ENCODE peak calls at places on chromosomes 12 and 14, in nine cellular contexts. N is uterus, U is HepG2, Y is prostate gland, H is IMR-90, L is stomach, M is transverse colon, S is A549, O is GM12878. G is an unnamed sample. For H3K4me1, the result is how much of the 10 kb centered on the place peaks cover.

GRCh38 chr14:77185093-77185465 is 3.5 kb downstream of the TMEM63C start:
- DNase-seq in N (no peak), U (no peak), Y (no peak), H (no peak), L (no peak), M (no peak), S (no peak), O (no peak), G (no peak)

GRCh38 chr14:69133206-69134125 is 19.5 kb downstream of the DCAF5 start:
- DNase-seq in N (no peak), U (no peak), Y (no peak), H (peak), L (no peak), M (no peak), S (peak), O (no peak), G (no peak)

GRCh38 chr14:72962829-72963312 is 36.6 kb downstream of the DCAF4 start:
- DNase-seq in N (no peak), U (peak), Y (no peak), H (peak), L (no peak), M (peak), S (peak), O (no peak), G (no peak)

GRCh38 chr12:12035229-12035628 is 35.5 kb upstream of the BCL2L14 start:
- DNase-seq in N (no peak), U (no peak), Y (no peak), H (no peak), L (no peak), M (no peak), S (no peak), O (no peak), G (no peak)

GRCh38 chr12:40325349-40325960 is 100.7 kb downstream of the LRRK2 start:
- DNase-seq in N (no peak), U (peak), Y (no peak), H (peak), L (no peak), M (no peak), S (peak), O (no peak), G (no peak)

GRCh38 chr12:64737539-64737938 is 21.7 kb downstream of the GNS start:
- DNase-seq in N (no peak), U (no peak), Y (no peak), H (no peak), L (no peak), M (no peak), S (no peak), O (no peak), G (no peak)

GRCh38 chr14:33271891-33272290 is 333.2 kb downstream of the NPAS3 start:
- DNase-seq in N (no peak), U (no peak), Y (no peak), H (no peak), L (no peak), M (no peak), S (no peak), O (no peak), G (no peak)

GRCh38 chr14:102592969-102593840 is 756 bp downstream of the RCOR1 start:
- DNase-seq in N (peak), U (no peak), Y (peak), H (peak), L (peak), M (peak), S (peak), O (no peak), G (peak)

GRCh38 chr12:1808798-1809480 is 11.4 kb upstream of the LRTM2 start:
- DNase-seq in N (no peak), U (no peak), Y (no peak), H (no peak), L (no peak), M (no peak), S (no peak), O (no peak), G (no peak)

GRCh38 chr12:88194868-88195267 is 52.8 kb downstream of the TMTC3 start:
- DNase-seq in N (no peak), U (no peak), Y (no peak), H (no peak), L (no peak), M (no peak), S (no peak), O (no peak), G (no peak)

GRCh38 chr12:21566907-21567355 is 37.7 kb downstream of the GYS2 start:
- DNase-seq in N (no peak), U (no peak), Y (no peak), H (no peak), L (no peak), M (no peak), S (no peak), O (no peak), G (no peak)

GRCh38 chr12:19624000-19624399 is 184.7 kb downstream of the AEBP2 start:
- DNase-seq in N (no peak), U (no peak), Y (no peak), H (no peak), L (no peak), M (no peak), S (no peak), O (no peak), G (no peak)

GRCh38 chr14:74414380-74414779 is 11.6 kb downstream of the SYNDIG1L start:
- DNase-seq in N (no peak), U (no peak), Y (no peak), H (no peak), L (no peak), M (no peak), S (no peak), O (no peak), G (no peak)

GRCh38 chr14:94953541-94954260 is 183.8 kb upstream of the GSC start:
- DNase-seq in N (no peak), U (no peak), Y (no peak), H (no peak), L (no peak), M (no peak), S (no peak), O (no peak), G (no peak)

GRCh38 chr14:36442824-36443241 is 77.2 kb downstream of the NKX2-1 start:
- DNase-seq in N (no peak), U (no peak), Y (no peak), H (no peak), L (no peak), M (no peak), S (no peak), O (no peak), G (no peak)

GRCh38 chr12:538731-539539 is 79.2 kb downstream of the B4GALNT3 start:
- DNase-seq in N (no peak), U (no peak), Y (peak), H (peak), L (peak), M (peak), S (peak), O (no peak), G (no peak)

GRCh38 chr14:106268013-106268727 is 741.8 kb downstream of the TMEM121 start:
- DNase-seq in N (no peak), U (no peak), Y (no peak), H (no peak), L (peak), M (peak), S (peak), O (no peak), G (no peak)

GRCh38 chr12:68915055-68915454 is 17.9 kb downstream of the CPM start:
- DNase-seq in N (no peak), U (no peak), Y (no peak), H (peak), L (no peak), M (no peak), S (no peak), O (no peak), G (no peak)

GRCh38 chr12:89206375-89206774 is 145.9 kb downstream of the DUSP6 start:
- DNase-seq in N (no peak), U (no peak), Y (no peak), H (no peak), L (no peak), M (no peak), S (no peak), O (no peak), G (no peak)

GRCh38 chr12:71054551-71054950 is 103.2 kb downstream of the TSPAN8 start:
- DNase-seq in N (no peak), U (no peak), Y (no peak), H (no peak), L (no peak), M (no peak), S (no peak), O (no peak), G (no peak)

GRCh38 chr12:88223519-88223918 is 81.4 kb downstream of the TMTC3 start:
- DNase-seq in N (no peak), U (no peak), Y (no peak), H (no peak), L (no peak), M (no peak), S (no peak), O (no peak), G (no peak)

GRCh38 chr12:101738920-101739665 is at the start of gene SYCP3:
- DNase-seq in N (no peak), U (no peak), Y (no peak), H (no peak), L (no peak), M (no peak), S (no peak), O (no peak), G (no peak)

GRCh38 chr14:75011356-75012097 is 8.8 kb downstream of the EIF2B2 start:
- DNase-seq in N (no peak), U (no peak), Y (no peak), H (peak), L (no peak), M (no peak), S (no peak), O (no peak), G (no peak)

GRCh38 chr14:101737414-101738367 is 23.8 kb upstream of the PPP2R5C start:
- DNase-seq in N (no peak), U (no peak), Y (no peak), H (no peak), L (no peak), M (no peak), S (no peak), O (no peak), G (no peak)

GRCh38 chr12:20213851-20214250 is 154.5 kb upstream of the PDE3A start:
- DNase-seq in N (no peak), U (no peak), Y (no peak), H (no peak), L (no peak), M (no peak), S (no peak), O (no peak), G (no peak)

GRCh38 chr12:130737731-130738130 is 21.6 kb upstream of the RIMBP2 start:
- DNase-seq in N (no peak), U (no peak), Y (no peak), H (no peak), L (no peak), M (no peak), S (no peak), O (no peak), G (no peak)

GRCh38 chr14:105629886-105630215 is 103.5 kb downstream of the TMEM121 start:
- DNase-seq in N (no peak), U (no peak), Y (no peak), H (no peak), L (no peak), M (no peak), S (no peak), O (no peak), G (no peak)

GRCh38 chr14:85056228-85056627 is 473.7 kb upstream of the FLRT2 start:
- DNase-seq in N (no peak), U (no peak), Y (no peak), H (no peak), L (no peak), M (no peak), S (no peak), O (no peak), G (no peak)

GRCh38 chr12:70609739-70610491 is 27.3 kb downstream of the PTPRB start:
- DNase-seq in N (peak), U (no peak), Y (peak), H (no peak), L (peak), M (peak), S (peak), O (no peak), G (peak)

GRCh38 chr12:27332407-27333310 is at the start of gene BMAL2:
- DNase-seq in N (peak), U (peak), Y (no peak), H (peak), L (peak), M (peak), S (peak), O (no peak), G (peak)

GRCh38 chr12:49358548-49359141 is 8.6 kb upstream of the SPATS2 start:
- DNase-seq in N (no peak), U (peak), Y (no peak), H (peak), L (peak), M (peak), S (peak), O (no peak), G (no peak)

GRCh38 chr14:36986407-36986806 is 186.0 kb downstream of the SLC25A21 start:
- DNase-seq in N (no peak), U (no peak), Y (no peak), H (no peak), L (no peak), M (no peak), S (no peak), O (no peak), G (no peak)

GRCh38 chr12:88781909-88782308 is 201.6 kb upstream of the KITLG start:
- DNase-seq in N (no peak), U (no peak), Y (no peak), H (peak), L (no peak), M (no peak), S (no peak), O (no peak), G (no peak)

GRCh38 chr14:101068958-101069549 is 165.5 kb upstream of the RTL1 start:
- DNase-seq in N (peak), U (no peak), Y (no peak), H (no peak), L (peak), M (peak), S (no peak), O (no peak), G (peak)

GRCh38 chr14:90168425-90169105 is 87.8 kb upstream of the PSMC1 start:
- DNase-seq in N (no peak), U (no peak), Y (no peak), H (peak), L (no peak), M (no peak), S (no peak), O (no peak), G (no peak)
- H3K4me3 ChIP-seq in N (no peak), U (no peak), Y (no peak), H (no peak), L (no peak), M (no peak), S (no peak), O (no peak), G (no peak)

DNA sequence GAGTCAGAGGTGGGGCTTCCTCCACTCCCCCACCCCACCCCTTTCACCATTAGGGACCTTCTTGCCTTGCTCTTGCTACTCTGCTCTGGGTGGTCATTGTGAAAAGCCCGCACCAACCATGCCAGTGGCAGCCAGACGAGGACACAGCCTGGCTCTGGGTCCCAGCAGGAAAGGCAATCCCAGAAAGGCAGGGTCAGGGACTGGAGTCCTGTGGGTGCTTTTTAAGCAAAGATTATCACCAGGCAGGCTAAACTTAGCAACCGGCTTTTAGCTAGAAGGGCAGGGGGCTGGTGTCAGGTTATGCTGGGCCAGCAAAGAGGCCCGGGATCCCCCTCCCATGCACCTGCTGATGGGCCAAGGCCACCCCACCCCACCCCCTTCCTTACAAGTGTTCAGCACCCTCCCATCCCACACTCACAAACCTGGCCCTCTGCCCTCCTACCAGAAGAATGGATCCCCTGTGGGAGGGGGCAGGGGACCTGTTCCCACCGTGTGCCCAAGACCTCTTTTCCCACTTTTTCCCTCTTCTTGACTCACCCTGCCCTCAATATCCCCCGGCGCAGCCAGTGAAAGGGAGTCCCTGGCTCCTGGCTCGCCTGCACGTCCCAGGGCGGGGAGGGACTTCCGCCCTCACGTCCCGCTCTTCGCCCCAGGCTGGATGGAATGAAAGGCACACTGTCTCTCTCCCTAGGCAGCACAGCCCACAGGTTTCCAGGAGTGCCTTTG is 1.2 kb upstream of the GAPDH start:
- DNase-seq in N (peak), U (peak), Y (peak), H (peak), L (peak), M (peak), S (peak), O (no peak), G (peak)
- TF ChIP-seq POLR2A in N (no peak), U (peak), Y (no peak), H (no peak), L (no peak), M (peak), S (peak), O (no peak), G (no peak)

GRCh38 chr12:3069714-3070113 is 7.5 kb upstream of the TSPAN9 start:
- DNase-seq in N (no peak), U (no peak), Y (peak), H (no peak), L (no peak), M (no peak), S (no peak), O (no peak), G (no peak)
- H3K4me1 ChIP-seq in N (under half), U (under half), Y (under half), H (under half), L (under half), M (under half), S (under half), O (under half), G (under half)

DNA sequence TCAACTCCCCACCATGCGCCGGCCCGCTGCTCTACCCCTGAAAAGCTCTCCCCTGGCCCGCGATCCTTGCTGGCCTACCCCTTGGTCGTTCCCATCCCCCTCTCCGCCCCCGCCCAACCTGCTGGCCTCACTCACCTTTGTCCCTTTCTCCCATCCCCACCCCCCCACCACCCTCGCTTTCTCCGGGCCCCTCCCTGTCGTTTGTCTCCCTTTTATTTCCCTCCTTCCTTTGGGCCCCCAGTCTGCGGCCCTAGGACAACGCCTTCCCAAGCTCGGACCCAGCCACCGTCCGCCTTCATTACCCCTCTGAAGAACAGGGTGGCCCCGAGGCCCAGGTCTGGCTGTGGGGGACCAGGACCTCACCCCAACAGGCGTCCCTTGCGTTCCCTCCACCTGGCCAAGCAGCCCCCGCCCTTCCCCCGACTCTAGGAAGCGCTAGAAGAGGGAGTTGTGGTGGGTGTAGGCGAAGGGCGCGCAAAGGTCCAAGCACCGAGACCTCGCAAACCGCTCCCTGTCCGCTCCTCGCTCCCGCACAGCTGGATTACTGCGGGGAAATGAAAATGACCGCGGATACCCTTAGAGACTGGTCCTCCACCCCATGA is 6.9 kb upstream of the SLC7A7 start:
- DNase-seq in N (peak), U (no peak), Y (no peak), H (no peak), L (no peak), M (no peak), S (no peak), O (no peak), G (no peak)
- H3K4me3 ChIP-seq in N (peak), U (peak), Y (peak), H (no peak), L (peak), M (peak), S (no peak), O (peak), G (peak)

DNA sequence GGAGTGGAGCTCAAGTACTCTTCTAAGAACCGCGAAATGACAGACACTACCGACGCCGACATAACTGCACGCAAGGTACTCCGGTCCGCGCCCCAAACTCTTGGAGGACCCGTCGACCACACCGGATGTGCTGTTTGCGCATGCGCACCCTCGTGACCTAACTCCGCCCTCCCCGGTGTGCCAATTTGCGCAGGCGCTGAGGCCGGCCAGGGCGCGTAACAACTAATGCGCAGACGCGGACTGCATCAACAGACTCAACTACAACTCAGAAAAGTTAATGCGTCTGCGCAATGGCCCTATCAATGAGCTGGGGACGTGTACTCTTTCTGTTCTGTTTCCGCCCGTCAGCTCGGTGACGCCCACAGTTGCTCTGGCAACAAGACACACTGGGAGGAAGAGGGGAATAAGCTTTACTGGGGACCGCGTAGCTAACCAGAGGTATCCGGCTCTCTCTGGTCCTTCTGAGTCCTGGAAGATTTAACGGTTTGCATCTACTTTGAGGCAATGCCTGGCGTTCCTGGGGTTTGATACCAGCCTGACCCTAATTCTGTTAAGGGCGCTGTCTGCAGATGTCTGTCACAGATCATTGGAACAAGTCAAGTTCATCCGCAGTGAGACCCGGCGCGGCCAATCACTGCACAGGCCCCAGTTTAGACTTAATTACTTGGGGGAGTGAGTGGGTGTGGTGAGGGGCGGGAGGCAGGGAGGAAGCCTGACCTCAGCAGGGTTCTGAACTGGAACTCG is at the start of gene DAD1:
- DNase-seq in N (peak), U (peak), Y (peak), H (peak), L (peak), M (peak), S (peak), O (peak), G (peak)
- TF ChIP-seq POLR2A in N (peak), U (peak), Y (peak), H (peak), L (peak), M (peak), S (peak), O (peak), G (peak)

DNA sequence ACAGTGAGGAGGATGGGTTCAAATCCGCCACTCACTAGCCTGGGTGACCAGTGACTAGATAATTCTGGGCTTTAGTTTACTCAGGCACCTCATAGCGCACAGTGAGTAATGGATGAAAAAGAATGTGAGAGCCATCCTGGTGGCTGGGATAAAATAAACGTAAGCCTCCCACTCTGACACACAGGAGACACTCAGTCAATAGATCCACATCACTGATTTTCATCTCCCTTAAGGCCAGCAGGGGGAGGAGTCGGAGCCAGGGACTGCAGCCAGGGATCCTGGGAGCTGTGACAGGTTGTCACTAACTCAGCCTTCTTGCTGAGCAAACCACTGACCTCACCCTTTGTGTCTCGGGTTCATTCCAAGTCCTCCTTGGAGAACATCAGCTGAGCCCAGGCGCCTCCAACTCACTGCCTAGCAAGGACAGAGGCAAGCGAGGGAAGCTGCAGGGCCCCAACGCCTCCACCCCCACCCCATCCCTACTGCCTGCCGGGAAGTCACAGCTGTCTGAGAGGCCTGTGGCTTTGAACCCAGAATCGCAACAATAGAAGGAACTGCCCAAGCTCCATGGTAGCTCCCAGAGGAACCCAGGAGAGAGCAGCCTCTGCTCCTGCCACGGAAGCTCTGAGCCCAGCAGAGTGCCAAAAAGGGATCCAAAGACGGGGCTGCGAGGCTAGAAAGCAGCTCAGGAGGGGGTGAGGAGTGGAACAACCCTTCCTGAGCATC is 30.7 kb downstream of the PXN start:
- DNase-seq in N (peak), U (peak), Y (peak), H (peak), L (peak), M (peak), S (peak), O (no peak), G (peak)
- H3K4me1 ChIP-seq in N (under half), U (half or more), Y (under half), H (half or more), L (half or more), M (half or more), S (half or more), O (under half), G (under half)